ENCODE peak calls at places on chromosomes 12 and 14, in seven cellular contexts. A is GM12878, G is aorta, Q is small intestine, C is IMR-90, O is heart left ventricle, H is heart right ventricle. L is an unnamed sample.
A peak's percentile ranks its signal among the peaks of the same experiment; 100 is the strongest.

GRCh38 chr12:103169-103981 is 36.8 kb downstream of the IQSEC3 start:
- DNase-seq in G (no peak), A (no peak), H (no peak), O (no peak), Q (no peak), C (no peak), L (no peak)

GRCh38 chr12:20127401-20127800 is 240.9 kb upstream of the PDE3A start:
- DNase-seq in Q (no peak), C (no peak), A (no peak), G (no peak), H (no peak), O (no peak), L (no peak)

GRCh38 chr12:126773012-126773411 is 1494.0 kb upstream of the TMEM132C start:
- DNase-seq in G (no peak), Q (no peak), O (no peak), H (no peak), A (no peak), C (no peak), L (no peak)

GRCh38 chr12:112239020-112239419 is 113.7 kb downstream of the TRAFD1 start:
- DNase-seq in A (no peak), C (no peak), O (no peak), Q (no peak), H (no peak), G (no peak), L (no peak)

GRCh38 chr14:96629082-96629481 is 126.9 kb downstream of the PAPOLA start:
- DNase-seq in O (no peak), C (no peak), A (no peak), H (no peak), Q (no peak), G (peak; percentile 22), L (no peak)

GRCh38 chr12:94148841-94149780 is 734 bp downstream of the PLXNC1 start:
- DNase-seq in O (peak; percentile 79), Q (peak; percentile 13), A (no peak), C (peak; percentile 23), H (peak; percentile 45), G (peak; percentile 84), L (no peak)

GRCh38 chr12:119169150-119169549 is 9.6 kb upstream of the HSPB8 start:
- DNase-seq in G (no peak), Q (no peak), C (no peak), O (no peak), H (no peak), A (no peak), L (no peak)

GRCh38 chr12:2691340-2692111 is 103.2 kb upstream of the FKBP4 start:
- DNase-seq in G (no peak), H (no peak), O (no peak), C (no peak), Q (peak; percentile 40), A (peak; percentile 15), L (no peak)

GRCh38 chr14:102138935-102139247 is 806 bp upstream of the WDR20 start:
- DNase-seq in Q (no peak), A (no peak), C (no peak), G (no peak), O (no peak), H (no peak), L (no peak)

GRCh38 chr14:21219561-21220111 is 49.6 kb downstream of the HNRNPC start:
- DNase-seq in A (no peak), Q (no peak), C (no peak), H (no peak), O (no peak), G (no peak), L (no peak)

GRCh38 chr12:76636141-76636692 is 76.6 kb upstream of the OSBPL8 start:
- DNase-seq in C (peak; percentile 40), Q (no peak), A (no peak), H (no peak), O (no peak), G (no peak), L (no peak)

GRCh38 chr14:29310757-29311156 is 544.2 kb downstream of the FOXG1 start:
- DNase-seq in H (no peak), A (no peak), Q (no peak), O (no peak), C (peak; percentile 78), G (no peak), L (no peak)

GRCh38 chr12:96989916-96990315 is 82.9 kb downstream of the NEDD1 start:
- DNase-seq in C (no peak), Q (peak; percentile 13), A (no peak), G (no peak), O (no peak), H (no peak), L (no peak)

GRCh38 chr12:28021704-28022103 is 49.2 kb upstream of the PTHLH start:
- DNase-seq in G (no peak), Q (no peak), A (no peak), O (no peak), C (no peak), H (no peak), L (no peak)

GRCh38 chr14:79661762-79662161 is 549.5 kb downstream of the DIO2 start:
- DNase-seq in H (no peak), A (no peak), G (no peak), C (peak; percentile 56), O (no peak), Q (no peak), L (no peak)

GRCh38 chr12:26374934-26375333 is 179.6 kb downstream of the SSPN start:
- DNase-seq in C (peak; percentile 52), O (no peak), H (no peak), G (no peak), A (no peak), Q (no peak), L (no peak)

GRCh38 chr14:95495538-95496025 is 20.9 kb downstream of the SYNE3 start:
- DNase-seq in A (peak; percentile 94), Q (no peak), H (no peak), G (peak; percentile 57), C (no peak), O (no peak), L (no peak)

GRCh38 chr12:108598553-108599250 is 818 bp upstream of the TMEM119 start:
- DNase-seq in O (peak; percentile 35), G (no peak), C (no peak), Q (no peak), A (no peak), H (no peak), L (no peak)

GRCh38 chr14:68676511-68676943 is 116.3 kb downstream of the ZFP36L1 start:
- DNase-seq in H (no peak), O (no peak), A (no peak), C (no peak), Q (peak; percentile 61), G (no peak), L (peak; percentile 99)

GRCh38 chr14:51424041-51424440 is 184.0 kb downstream of the TMX1 start:
- DNase-seq in Q (no peak), G (no peak), H (no peak), O (no peak), C (no peak), A (no peak), L (no peak)

GRCh38 chr14:65359503-65359902 is 53.0 kb upstream of the FUT8 start:
- DNase-seq in O (no peak), G (no peak), A (no peak), H (no peak), Q (no peak), C (peak; percentile 59), L (no peak)

GRCh38 chr12:6810758-6811157 is 10.9 kb upstream of the GPR162 start:
- DNase-seq in H (no peak), C (no peak), Q (no peak), G (no peak), O (no peak), A (no peak), L (no peak)

DNA sequence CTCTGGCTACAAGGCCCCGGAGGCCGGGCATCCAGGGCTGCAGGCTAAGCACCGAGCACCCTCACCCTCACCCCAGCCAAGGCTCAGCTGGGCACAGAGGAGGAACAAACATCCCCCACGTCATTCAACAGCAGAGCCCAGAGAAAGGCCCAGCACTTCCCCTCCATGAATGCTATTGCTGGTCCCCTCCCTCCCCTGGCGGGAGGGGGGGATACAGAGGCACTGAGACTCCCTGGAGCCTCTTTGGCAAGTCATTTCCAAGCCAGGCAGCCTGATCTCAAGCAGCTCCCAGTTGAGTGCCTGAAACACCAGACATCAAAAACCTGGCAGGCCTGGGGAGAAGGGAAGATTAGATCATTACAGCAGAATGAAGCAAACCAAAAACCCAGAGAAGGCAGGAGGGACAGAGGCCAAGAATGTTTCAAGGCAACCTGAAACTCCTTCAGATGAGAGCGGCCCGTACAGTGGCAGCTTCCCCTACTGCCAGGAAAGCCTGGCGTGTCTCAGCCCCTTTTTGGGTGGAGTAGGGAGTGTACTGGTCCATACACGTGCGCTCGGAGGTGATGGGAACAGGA is 92.1 kb downstream of the LRRC74A start:
- DNase-seq in Q (no peak), C (peak; percentile 90), O (peak; percentile 80), G (peak; percentile 85), H (peak; percentile 66), A (no peak), L (no peak)
- H3K4me1 ChIP-seq in Q (peaks cover 22% of the 10 kb centered on the region), C (peaks cover 52% of the 10 kb centered on the region), O (peaks cover 60% of the 10 kb centered on the region), G (peaks cover 8% of the 10 kb centered on the region), H (peaks cover 72% of the 10 kb centered on the region), A (peaks cover 10% of the 10 kb centered on the region), L (peaks cover 39% of the 10 kb centered on the region)

GRCh38 chr14:94113908-94114588 is 3.5 kb downstream of the IFI27 start:
- DNase-seq in Q (no peak), C (peak; percentile 31), A (no peak), H (no peak), O (no peak), G (no peak), L (peak; percentile 23)

GRCh38 chr14:94113490-94113889 is 3.0 kb downstream of the IFI27 start:
- DNase-seq in G (no peak), O (no peak), A (no peak), Q (peak; percentile 44), C (peak; percentile 22), H (peak; percentile 49), L (peak; percentile 39)

GRCh38 chr14:94111276-94112095 is 950 bp downstream of the IFI27 start:
- DNase-seq in Q (no peak), A (no peak), G (no peak), O (no peak), H (peak; percentile 41), C (no peak), L (no peak)

GRCh38 chr14:94113073-94113472 is 2.5 kb downstream of the IFI27 start:
- DNase-seq in A (no peak), Q (peak; percentile 25), H (no peak), O (no peak), C (no peak), G (no peak), L (peak; percentile 17)

GRCh38 chr14:94112513-94113060 is 2.1 kb downstream of the IFI27 start:
- DNase-seq in O (no peak), A (no peak), Q (no peak), H (no peak), G (no peak), C (no peak), L (peak; percentile 37)
- H3K4me3 ChIP-seq in O (peak overlapping the region; percentile 65), A (no peak overlapping the region), Q (no peak overlapping the region), H (peak overlapping the region; percentile 62), G (no peak overlapping the region), C (no peak overlapping the region), L (no peak overlapping the region)

GRCh38 chr12:103580026-103580425 is 7.0 kb upstream of the STAB2 start:
- DNase-seq in G (no peak), H (no peak), A (no peak), C (no peak), O (no peak), Q (no peak), L (no peak)
- H3K27ac ChIP-seq in G (no peak overlapping the region), H (no peak overlapping the region), A (no peak overlapping the region), C (no peak overlapping the region), O (no peak overlapping the region), Q (no peak overlapping the region), L (peak overlapping the region; percentile 5)

DNA sequence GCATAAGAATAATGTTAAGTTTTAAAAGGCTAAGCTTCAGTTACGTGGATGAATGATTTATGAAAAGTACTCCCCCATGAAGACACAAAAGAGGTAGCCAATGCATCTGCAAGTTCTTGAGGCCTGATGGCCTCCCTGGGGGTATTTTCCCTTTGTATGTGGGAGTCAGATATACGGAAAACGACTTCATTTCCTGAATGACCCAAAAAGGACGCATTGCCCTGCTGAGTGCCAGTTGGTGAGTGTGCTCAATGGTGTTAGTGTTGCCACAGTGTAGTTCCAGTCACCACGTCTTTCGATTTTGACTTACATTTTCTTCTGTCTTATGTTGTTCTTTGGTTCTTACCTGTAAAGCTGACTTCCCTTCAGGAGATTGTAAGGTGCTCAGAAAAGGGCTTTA is 8.0 kb downstream of the ETV6 start:
- DNase-seq in Q (no peak), O (no peak), G (no peak), H (no peak), A (no peak), C (no peak), L (no peak)
- H3K4me1 ChIP-seq in Q (peaks cover 10% of the 10 kb centered on the region), O (peaks cover 81% of the 10 kb centered on the region), G (peaks cover 26% of the 10 kb centered on the region), H (peaks cover 100% of the 10 kb centered on the region), A (peaks cover 24% of the 10 kb centered on the region), C (peaks cover 22% of the 10 kb centered on the region), L (peaks cover 6% of the 10 kb centered on the region)

L was measured in RWPE2.